ENCODE peak calls at places on chromosome 3, in nine cellular contexts. One of them, this sample, is unnamed.
A peak's percentile ranks its signal among the peaks of the same experiment; 100 is the strongest.

GRCh38 chr3:143433787-143434378 is 314.3 kb downstream of the CHST2 start:
- DNase-seq in Panc1: no peak
- DNase-seq in body of pancreas: no peak
- DNase-seq in AG09319: no peak
- DNase-seq in nephron progenitor cell: no peak
- DNase-seq in AG09309: no peak
- DNase-seq in dorsolateral prefrontal cortex: no peak
- DNase-seq in fibroblast of lung: no peak
- DNase-seq in OCI-LY7: peak; percentile 15
- DNase-seq in this sample: peak; percentile 36

GRCh38 chr3:185560676-185561075 is 8.3 kb upstream of the LIPH start:
- DNase-seq in Panc1: no peak
- DNase-seq in body of pancreas: no peak
- DNase-seq in AG09319: no peak
- DNase-seq in nephron progenitor cell: no peak
- DNase-seq in AG09309: no peak
- DNase-seq in dorsolateral prefrontal cortex: no peak
- DNase-seq in fibroblast of lung: no peak
- DNase-seq in OCI-LY7: no peak
- DNase-seq in this sample: no peak

GRCh38 chr3:16884084-16884747 is 539 bp upstream of the PLCL2 start:
- DNase-seq in Panc1: no peak
- DNase-seq in body of pancreas: peak; percentile 78
- DNase-seq in AG09319: no peak
- DNase-seq in nephron progenitor cell: peak; percentile 85
- DNase-seq in AG09309: no peak
- DNase-seq in dorsolateral prefrontal cortex: peak; percentile 47
- DNase-seq in fibroblast of lung: peak; percentile 39
- DNase-seq in OCI-LY7: peak; percentile 83
- DNase-seq in this sample: no peak

GRCh38 chr3:197029511-197030167 is at the start of gene MELTF:
- DNase-seq in Panc1: no peak
- DNase-seq in body of pancreas: peak; percentile 73
- DNase-seq in AG09319: peak; percentile 11
- DNase-seq in nephron progenitor cell: peak; percentile 84
- DNase-seq in AG09309: no peak
- DNase-seq in dorsolateral prefrontal cortex: no peak
- DNase-seq in fibroblast of lung: peak; percentile 49
- DNase-seq in OCI-LY7: peak; percentile 83
- DNase-seq in this sample: peak; percentile 65

GRCh38 chr3:38455639-38456430 is 2.1 kb downstream of the ACVR2B start:
- DNase-seq in Panc1: no peak
- DNase-seq in body of pancreas: no peak
- DNase-seq in AG09319: no peak
- DNase-seq in nephron progenitor cell: no peak
- DNase-seq in AG09309: no peak
- DNase-seq in dorsolateral prefrontal cortex: peak; percentile 44
- DNase-seq in fibroblast of lung: peak; percentile 41
- DNase-seq in OCI-LY7: no peak
- DNase-seq in this sample: no peak

GRCh38 chr3:86929046-86929445 is 61.9 kb downstream of the VGLL3 start:
- DNase-seq in Panc1: no peak
- DNase-seq in body of pancreas: no peak
- DNase-seq in AG09319: no peak
- DNase-seq in nephron progenitor cell: no peak
- DNase-seq in AG09309: no peak
- DNase-seq in dorsolateral prefrontal cortex: peak; percentile 28
- DNase-seq in fibroblast of lung: peak; percentile 70
- DNase-seq in OCI-LY7: no peak
- DNase-seq in this sample: peak; percentile 56

GRCh38 chr3:89628856-89629255 is 521.4 kb downstream of the EPHA3 start:
- DNase-seq in Panc1: no peak
- DNase-seq in body of pancreas: peak; percentile 19
- DNase-seq in AG09319: no peak
- DNase-seq in nephron progenitor cell: no peak
- DNase-seq in AG09309: no peak
- DNase-seq in dorsolateral prefrontal cortex: no peak
- DNase-seq in fibroblast of lung: no peak
- DNase-seq in OCI-LY7: no peak
- DNase-seq in this sample: no peak

GRCh38 chr3:193378706-193379105 is at the start of gene ATP13A5:
- DNase-seq in Panc1: no peak
- DNase-seq in body of pancreas: no peak
- DNase-seq in AG09319: no peak
- DNase-seq in nephron progenitor cell: no peak
- DNase-seq in AG09309: no peak
- DNase-seq in dorsolateral prefrontal cortex: no peak
- DNase-seq in fibroblast of lung: peak; percentile 23
- DNase-seq in OCI-LY7: no peak
- DNase-seq in this sample: no peak

GRCh38 chr3:46711305-46711704 is 6.4 kb downstream of the PRSS50 start:
- DNase-seq in Panc1: no peak
- DNase-seq in body of pancreas: peak; percentile 3
- DNase-seq in AG09319: no peak
- DNase-seq in nephron progenitor cell: no peak
- DNase-seq in AG09309: no peak
- DNase-seq in dorsolateral prefrontal cortex: no peak
- DNase-seq in fibroblast of lung: no peak
- DNase-seq in OCI-LY7: no peak
- DNase-seq in this sample: no peak

GRCh38 chr3:61947456-61947855 is 386.1 kb downstream of the PTPRG start:
- DNase-seq in Panc1: no peak
- DNase-seq in body of pancreas: no peak
- DNase-seq in AG09319: no peak
- DNase-seq in nephron progenitor cell: no peak
- DNase-seq in AG09309: no peak
- DNase-seq in dorsolateral prefrontal cortex: no peak
- DNase-seq in fibroblast of lung: no peak
- DNase-seq in OCI-LY7: no peak
- DNase-seq in this sample: no peak

GRCh38 chr3:117874904-117875874 is 1159.5 kb downstream of the IGSF11 start:
- DNase-seq in Panc1: no peak
- DNase-seq in body of pancreas: no peak
- DNase-seq in AG09319: no peak
- DNase-seq in nephron progenitor cell: no peak
- DNase-seq in AG09309: no peak
- DNase-seq in dorsolateral prefrontal cortex: no peak
- DNase-seq in fibroblast of lung: peak; percentile 17
- DNase-seq in OCI-LY7: no peak
- DNase-seq in this sample: no peak

GRCh38 chr3:107508331-107508730 is 14.4 kb upstream of the BBX start:
- DNase-seq in Panc1: no peak
- DNase-seq in body of pancreas: no peak
- DNase-seq in AG09319: no peak
- DNase-seq in nephron progenitor cell: no peak
- DNase-seq in AG09309: no peak
- DNase-seq in dorsolateral prefrontal cortex: no peak
- DNase-seq in fibroblast of lung: no peak
- DNase-seq in OCI-LY7: no peak
- DNase-seq in this sample: no peak

GRCh38 chr3:107516475-107516874 is 6.3 kb upstream of the BBX start:
- DNase-seq in Panc1: no peak
- DNase-seq in body of pancreas: no peak
- DNase-seq in AG09319: no peak
- DNase-seq in nephron progenitor cell: no peak
- DNase-seq in AG09309: no peak
- DNase-seq in dorsolateral prefrontal cortex: no peak
- DNase-seq in fibroblast of lung: no peak
- DNase-seq in OCI-LY7: no peak
- DNase-seq in this sample: no peak

GRCh38 chr3:107514453-107514852 is 8.3 kb upstream of the BBX start:
- DNase-seq in Panc1: no peak
- DNase-seq in body of pancreas: no peak
- DNase-seq in AG09319: no peak
- DNase-seq in nephron progenitor cell: no peak
- DNase-seq in AG09309: no peak
- DNase-seq in dorsolateral prefrontal cortex: no peak
- DNase-seq in fibroblast of lung: no peak
- DNase-seq in OCI-LY7: no peak
- DNase-seq in this sample: no peak

GRCh38 chr3:107506458-107506857 is 16.3 kb upstream of the BBX start:
- DNase-seq in Panc1: no peak
- DNase-seq in body of pancreas: no peak
- DNase-seq in AG09319: no peak
- DNase-seq in nephron progenitor cell: no peak
- DNase-seq in AG09309: no peak
- DNase-seq in dorsolateral prefrontal cortex: no peak
- DNase-seq in fibroblast of lung: no peak
- DNase-seq in OCI-LY7: no peak
- DNase-seq in this sample: peak; percentile 46

DNA sequence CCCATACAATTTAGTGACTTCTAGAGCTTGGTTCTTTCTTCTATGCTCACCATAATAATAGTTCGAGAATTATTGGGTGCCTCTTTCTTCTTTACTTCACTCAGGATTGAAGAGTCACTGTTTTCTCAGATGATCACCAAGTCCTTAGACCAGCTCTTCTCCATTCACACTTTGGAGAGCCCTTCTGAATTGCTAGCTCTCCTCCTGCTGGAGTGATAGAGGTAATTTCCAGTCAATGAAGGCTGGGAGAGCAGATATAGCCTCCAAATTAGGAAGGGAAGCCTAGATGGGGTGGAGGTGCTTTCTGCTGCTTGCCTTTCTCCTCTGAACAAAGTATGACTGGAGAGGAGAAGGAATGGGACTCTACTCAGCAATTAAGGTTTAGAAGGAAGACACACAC is 10.7 kb upstream of the BBX start:
- DNase-seq in Panc1: no peak
- DNase-seq in body of pancreas: no peak
- DNase-seq in AG09319: no peak
- DNase-seq in nephron progenitor cell: no peak
- DNase-seq in AG09309: no peak
- DNase-seq in dorsolateral prefrontal cortex: no peak
- DNase-seq in fibroblast of lung: no peak
- DNase-seq in OCI-LY7: no peak
- DNase-seq in this sample: peak; percentile 13
- TF ChIP-seq CTCF in Panc1: no peak
- TF ChIP-seq CTCF in body of pancreas: no peak
- TF ChIP-seq CTCF in AG09319: no peak
- TF ChIP-seq CTCF in nephron progenitor cell: no peak
- TF ChIP-seq CTCF in AG09309: peak; percentile 7
- TF ChIP-seq CTCF in dorsolateral prefrontal cortex: no peak
- TF ChIP-seq CTCF in fibroblast of lung: no peak
- TF ChIP-seq CTCF in OCI-LY7: no peak
- TF ChIP-seq CTCF in this sample: no peak

GRCh38 chr3:140113983-140114923 is 179.3 kb downstream of the CLSTN2 start:
- DNase-seq in Panc1: no peak
- DNase-seq in body of pancreas: no peak
- DNase-seq in AG09319: no peak
- DNase-seq in nephron progenitor cell: no peak
- DNase-seq in AG09309: no peak
- DNase-seq in dorsolateral prefrontal cortex: no peak
- DNase-seq in fibroblast of lung: no peak
- DNase-seq in OCI-LY7: no peak
- DNase-seq in this sample: no peak
- TF ChIP-seq CTCF in Panc1: no peak
- TF ChIP-seq CTCF in body of pancreas: no peak
- TF ChIP-seq CTCF in AG09319: no peak
- TF ChIP-seq CTCF in nephron progenitor cell: no peak
- TF ChIP-seq CTCF in AG09309: no peak
- TF ChIP-seq CTCF in dorsolateral prefrontal cortex: no peak
- TF ChIP-seq CTCF in fibroblast of lung: no peak
- TF ChIP-seq CTCF in OCI-LY7: no peak
- TF ChIP-seq CTCF in this sample: no peak

GRCh38 chr3:10189557-10190374 is 25.0 kb downstream of the IRAK2 start:
- DNase-seq in Panc1: no peak
- DNase-seq in body of pancreas: peak; percentile 78
- DNase-seq in AG09319: no peak
- DNase-seq in nephron progenitor cell: no peak
- DNase-seq in AG09309: no peak
- DNase-seq in dorsolateral prefrontal cortex: peak; percentile 93
- DNase-seq in fibroblast of lung: peak; percentile 48
- DNase-seq in OCI-LY7: peak; percentile 51
- DNase-seq in this sample: peak; percentile 99

GRCh38 chr3:10195692-10196091 is 31.0 kb downstream of the IRAK2 start:
- DNase-seq in Panc1: no peak
- DNase-seq in body of pancreas: no peak
- DNase-seq in AG09319: no peak
- DNase-seq in nephron progenitor cell: no peak
- DNase-seq in AG09309: no peak
- DNase-seq in dorsolateral prefrontal cortex: peak; percentile 46
- DNase-seq in fibroblast of lung: no peak
- DNase-seq in OCI-LY7: no peak
- DNase-seq in this sample: no peak

GRCh38 chr3:10194328-10195071 is 29.8 kb downstream of the IRAK2 start:
- DNase-seq in Panc1: no peak
- DNase-seq in body of pancreas: no peak
- DNase-seq in AG09319: no peak
- DNase-seq in nephron progenitor cell: no peak
- DNase-seq in AG09309: no peak
- DNase-seq in dorsolateral prefrontal cortex: peak; percentile 79
- DNase-seq in fibroblast of lung: no peak
- DNase-seq in OCI-LY7: no peak
- DNase-seq in this sample: peak; percentile 83

GRCh38 chr3:10193692-10194327 is 29.1 kb downstream of the IRAK2 start:
- DNase-seq in Panc1: no peak
- DNase-seq in body of pancreas: no peak
- DNase-seq in AG09319: no peak
- DNase-seq in nephron progenitor cell: no peak
- DNase-seq in AG09309: no peak
- DNase-seq in dorsolateral prefrontal cortex: no peak
- DNase-seq in fibroblast of lung: no peak
- DNase-seq in OCI-LY7: no peak
- DNase-seq in this sample: no peak

GRCh38 chr3:10192953-10193691 is 28.4 kb downstream of the IRAK2 start:
- DNase-seq in Panc1: no peak
- DNase-seq in body of pancreas: peak; percentile 34
- DNase-seq in AG09319: peak; percentile 91
- DNase-seq in nephron progenitor cell: peak; percentile 59
- DNase-seq in AG09309: peak; percentile 86
- DNase-seq in dorsolateral prefrontal cortex: peak; percentile 33
- DNase-seq in fibroblast of lung: peak; percentile 93
- DNase-seq in OCI-LY7: peak; percentile 89
- DNase-seq in this sample: peak; percentile 90
- TF ChIP-seq CTCF in Panc1: no peak
- TF ChIP-seq CTCF in body of pancreas: no peak
- TF ChIP-seq CTCF in AG09319: peak; percentile 86
- TF ChIP-seq CTCF in nephron progenitor cell: peak; percentile 26
- TF ChIP-seq CTCF in AG09309: peak; percentile 88
- TF ChIP-seq CTCF in dorsolateral prefrontal cortex: no peak
- TF ChIP-seq CTCF in fibroblast of lung: peak; percentile 42
- TF ChIP-seq CTCF in OCI-LY7: peak; percentile 59
- TF ChIP-seq CTCF in this sample: peak; percentile 51

DNA sequence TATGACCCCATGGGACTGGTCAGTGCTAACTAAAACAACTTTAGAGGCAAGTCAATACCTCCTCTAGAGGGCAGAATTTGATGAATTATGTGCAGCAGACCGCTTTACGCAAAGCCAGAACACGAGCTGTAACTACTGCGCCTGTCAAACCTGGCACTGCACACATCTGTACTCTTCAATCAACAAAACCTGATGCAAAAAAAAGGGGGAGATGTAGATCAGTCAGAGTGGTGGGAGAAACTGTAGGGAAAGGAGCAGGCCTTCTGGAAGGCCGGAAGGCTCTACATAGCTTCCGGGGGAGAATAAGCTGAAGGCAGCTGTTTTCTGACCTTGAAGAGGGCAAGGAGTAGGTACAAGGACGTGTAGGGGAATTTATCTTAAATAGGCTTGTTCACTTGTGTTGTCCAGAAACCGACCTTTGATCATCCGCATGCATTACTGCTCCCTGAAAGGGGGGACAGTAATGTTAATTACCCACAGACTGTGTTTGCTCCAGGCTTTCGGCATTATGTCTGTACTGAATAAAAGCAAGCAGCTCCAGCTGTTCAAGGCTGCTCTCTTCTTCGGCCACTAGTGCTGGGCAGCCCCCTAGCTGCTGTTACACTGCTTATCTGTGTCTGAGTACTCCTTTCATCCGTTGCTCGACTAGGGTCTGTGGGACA is 41.0 kb downstream of the GPR160 start:
- DNase-seq in Panc1: no peak
- DNase-seq in body of pancreas: peak; percentile 18
- DNase-seq in AG09319: no peak
- DNase-seq in nephron progenitor cell: no peak
- DNase-seq in AG09309: no peak
- DNase-seq in dorsolateral prefrontal cortex: no peak
- DNase-seq in fibroblast of lung: no peak
- DNase-seq in OCI-LY7: peak; percentile 51
- DNase-seq in this sample: no peak
- TF ChIP-seq CTCF in Panc1: peak; percentile 55
- TF ChIP-seq CTCF in body of pancreas: no peak
- TF ChIP-seq CTCF in AG09319: no peak
- TF ChIP-seq CTCF in nephron progenitor cell: no peak
- TF ChIP-seq CTCF in AG09309: no peak
- TF ChIP-seq CTCF in dorsolateral prefrontal cortex: no peak
- TF ChIP-seq CTCF in fibroblast of lung: no peak
- TF ChIP-seq CTCF in OCI-LY7: peak; percentile 77
- TF ChIP-seq CTCF in this sample: no peak